ENCODE peak calls at places on chromosomes 1 and 21, in six cellular contexts. S is HepG2, A is K562, R is spleen, Z is RWPE1, G is omental fat pad. D is an unnamed sample.

GRCh38 chr21:17463441-17463840 is 49.4 kb upstream of the CXADR start:
- DNase-seq in S (peak), A (no peak), R (no peak), Z (peak), G (no peak), D (no peak)

GRCh38 chr1:185686996-185687778 is 47.0 kb upstream of the HMCN1 start:
- DNase-seq in S (no peak), A (no peak), R (no peak), Z (no peak), G (no peak), D (no peak)

GRCh38 chr1:32228771-32229170 is 6.6 kb downstream of the EIF3I start:
- DNase-seq in S (no peak), A (no peak), R (no peak), Z (no peak), G (no peak), D (no peak)

GRCh38 chr21:27275294-27275927 is 308.5 kb upstream of the ADAMTS5 start:
- DNase-seq in S (no peak), A (no peak), R (no peak), Z (peak), G (no peak), D (no peak)

GRCh38 chr1:39081266-39082139 is 55.4 kb downstream of the NDUFS5 start:
- DNase-seq in S (no peak), A (peak), R (peak), Z (peak), G (no peak), D (peak)

GRCh38 chr1:84996846-84997666 is at the start of gene MCOLN2:
- DNase-seq in S (no peak), A (peak), R (peak), Z (peak), G (no peak), D (peak)

GRCh38 chr1:101314244-101314643 is 77.4 kb downstream of the S1PR1 start:
- DNase-seq in S (no peak), A (no peak), R (no peak), Z (peak), G (no peak), D (no peak)

GRCh38 chr1:205809942-205810345 is 3.1 kb downstream of the SLC41A1 start:
- DNase-seq in S (no peak), A (no peak), R (no peak), Z (no peak), G (no peak), D (no peak)

GRCh38 chr1:64912191-64912590 is 54.2 kb downstream of the JAK1 start:
- DNase-seq in S (no peak), A (no peak), R (no peak), Z (no peak), G (no peak), D (no peak)

GRCh38 chr1:191993549-191993948 is 164.7 kb upstream of the RGS18 start:
- DNase-seq in S (peak), A (no peak), R (no peak), Z (no peak), G (no peak), D (no peak)
- TF ChIP-seq CTCF in S (no peak), A (peak), R (no peak), Z (no peak), G (no peak), D (peak)

DNA sequence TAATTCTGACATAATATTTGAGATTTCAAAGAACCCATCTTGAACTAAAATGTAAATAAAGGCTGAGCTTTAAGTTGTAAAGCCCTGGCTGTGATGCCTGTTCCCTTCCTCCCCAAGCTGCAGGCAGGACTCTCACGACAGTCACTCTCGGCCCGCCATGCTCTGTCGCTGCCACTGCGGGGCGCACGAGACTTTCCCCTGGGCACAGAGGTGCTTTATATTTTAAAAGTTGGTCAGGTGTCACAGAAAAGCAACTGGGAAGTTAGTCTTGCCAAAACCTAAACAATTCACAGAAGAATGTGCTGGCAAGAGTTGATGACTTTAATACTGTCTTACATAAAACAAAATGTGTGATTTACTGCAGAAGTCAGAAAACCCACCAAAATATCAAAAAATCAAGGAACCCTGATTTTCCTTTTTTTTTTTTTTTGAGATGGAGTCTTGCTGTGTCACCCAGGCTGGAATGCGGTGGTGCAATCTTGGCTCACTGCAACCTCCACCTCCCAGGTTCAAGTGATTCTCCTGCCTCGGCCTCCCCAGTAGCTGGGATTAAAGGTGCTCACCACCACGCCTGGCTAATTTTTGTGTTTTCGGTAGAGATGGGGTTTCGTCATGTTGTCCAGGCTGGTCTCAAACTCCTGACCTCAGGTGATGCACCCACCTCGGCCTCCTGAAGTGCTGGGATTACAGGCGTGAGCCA is 10.7 kb downstream of the LRRC47 start:
- DNase-seq in S (peak), A (peak), R (no peak), Z (no peak), G (no peak), D (no peak)
- TF ChIP-seq CTCF in S (peak), A (peak), R (no peak), Z (peak), G (no peak), D (peak)

DNA sequence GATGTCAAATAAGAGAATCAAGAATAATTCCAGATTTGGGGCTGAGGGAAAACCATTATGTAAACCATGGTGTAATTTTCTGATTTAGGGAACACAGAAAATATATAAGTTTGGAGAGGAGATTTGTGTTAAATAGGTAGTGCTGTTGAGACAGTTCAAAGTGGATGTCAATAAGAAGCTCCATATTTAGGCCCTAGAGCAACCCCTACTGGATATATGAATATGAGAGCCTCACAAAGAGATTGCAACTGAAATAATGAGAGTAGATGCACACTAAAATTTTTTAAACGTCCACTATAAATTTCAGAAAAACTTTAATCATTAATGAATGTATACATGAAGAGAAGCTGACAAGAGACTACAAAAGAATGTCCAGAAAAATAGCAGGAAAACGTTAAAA is 1447.8 kb upstream of the PRMT6 start:
- DNase-seq in S (peak), A (no peak), R (no peak), Z (peak), G (no peak), D (no peak)
- TF ChIP-seq CTCF in S (peak), A (no peak), R (no peak), Z (no peak), G (no peak), D (peak)

DNA sequence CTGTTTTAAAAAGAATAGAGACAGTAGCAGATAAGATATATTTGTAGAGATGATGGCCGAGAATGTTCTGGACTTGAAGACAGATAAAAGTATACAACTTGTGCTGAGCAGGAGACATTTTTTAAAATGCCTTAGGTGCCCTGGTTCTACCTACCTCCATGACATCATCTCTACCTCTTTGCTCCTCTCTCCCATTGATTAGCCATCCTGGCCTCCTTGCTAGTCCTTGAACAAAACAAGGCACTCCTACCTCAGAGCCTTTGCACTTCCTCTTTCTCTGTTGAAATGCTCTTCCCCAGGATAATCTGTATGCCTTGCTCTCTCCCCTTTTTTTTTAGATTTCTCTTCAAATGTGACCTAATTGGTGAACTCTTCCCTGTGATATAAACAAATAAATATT is 92.6 kb upstream of the MAGI3 start:
- DNase-seq in S (no peak), A (no peak), R (no peak), Z (no peak), G (no peak), D (no peak)
- TF ChIP-seq CTCF in S (no peak), A (no peak), R (no peak), Z (no peak), G (no peak), D (no peak)

DNA sequence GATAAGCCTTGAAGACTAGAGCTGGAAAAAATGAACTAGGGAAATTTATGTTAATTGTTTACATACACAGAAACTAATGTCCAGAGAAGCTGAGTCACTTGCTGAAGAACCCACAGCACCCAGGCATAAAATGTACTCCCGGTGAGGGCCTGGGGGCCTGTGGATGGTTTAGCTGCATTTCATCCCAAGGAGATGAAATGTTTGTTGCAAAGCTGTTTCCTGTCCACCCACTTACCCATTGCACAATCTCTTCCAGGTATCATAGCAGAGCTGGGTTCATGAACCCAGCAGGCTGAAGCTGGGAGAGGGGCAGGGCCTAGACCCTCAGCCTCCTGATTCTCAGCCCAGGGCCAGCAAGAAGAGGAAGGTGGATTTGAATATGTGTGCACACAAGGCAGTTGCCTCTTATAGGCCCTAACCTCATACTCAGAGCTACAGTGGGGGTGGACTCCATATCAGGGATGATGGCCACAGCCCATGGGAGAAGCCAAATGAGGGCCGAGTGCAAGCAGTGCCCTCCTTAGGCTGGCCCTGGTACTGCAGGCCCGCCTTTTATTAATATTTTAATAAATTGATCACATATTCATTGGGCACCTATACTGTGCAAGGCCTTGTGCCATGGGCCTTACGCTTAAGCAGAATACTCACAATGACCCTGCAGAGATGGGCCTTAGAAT is 110.8 kb downstream of the LACTBL1 start:
- DNase-seq in S (no peak), A (peak), R (no peak), Z (peak), G (no peak), D (no peak)
- TF ChIP-seq CTCF in S (peak), A (peak), R (peak), Z (peak), G (no peak), D (peak)

D was measured in D721Med.